ENCODE peak calls at places on chromosomes 6 and 20, in nine cellular contexts. B is stomach; I is uterus; Z is CD4-positive, CD25-positive, alpha-beta regulatory T cell; Y is spleen; F is GM23338; R is ascending aorta; S is adrenal gland; J is ovary. U is an unnamed sample.

GRCh38 chr6:168418151-168418551 is 22.8 kb upstream of the SMOC2 start:
- DNase-seq in F (no peak), I (peak; percentile 59), Y (no peak), B (no peak), S (no peak), R (no peak), Z (no peak), J (peak; percentile 59), U (no peak)

GRCh38 chr20:52242237-52243230 is 51.0 kb upstream of the ZFP64 start:
- DNase-seq in F (peak; percentile 66), R (no peak), Y (no peak), S (no peak), Z (peak; percentile 17), J (no peak), B (no peak), I (no peak), U (no peak)

GRCh38 chr6:86477510-86478166 is 459.7 kb upstream of the HTR1E start:
- DNase-seq in F (peak; percentile 45), S (no peak), I (no peak), J (no peak), Z (no peak), R (no peak), B (no peak), Y (no peak), U (no peak)

GRCh38 chr6:170127151-170127550 is 163.7 kb downstream of the DLL1 start:
- DNase-seq in B (peak; percentile 11), I (no peak), Y (peak; percentile 55), Z (no peak), F (no peak), S (peak; percentile 2), J (no peak), R (peak; percentile 31), U (no peak)

GRCh38 chr20:46218656-46219055 is 89.6 kb downstream of the CDH22 start:
- DNase-seq in F (no peak), S (no peak), Y (no peak), I (no peak), Z (no peak), B (no peak), J (no peak), R (no peak), U (no peak)

GRCh38 chr6:96700931-96701330 is 136.3 kb downstream of the GPR63 start:
- DNase-seq in B (no peak), J (no peak), Y (no peak), R (no peak), F (no peak), I (no peak), S (no peak), Z (no peak), U (no peak)

GRCh38 chr20:51416532-51417244 is 125.8 kb downstream of the NFATC2 start:
- DNase-seq in Y (no peak), R (no peak), J (no peak), I (no peak), F (no peak), S (no peak), Z (no peak), B (no peak), U (no peak)

GRCh38 chr20:51532577-51533191 is 9.8 kb downstream of the NFATC2 start:
- DNase-seq in Z (no peak), I (no peak), S (peak; percentile 43), F (no peak), R (peak; percentile 88), J (no peak), B (no peak), Y (peak; percentile 79), U (peak; percentile 15)

GRCh38 chr6:56890683-56891429 is 64.1 kb upstream of the BEND6 start:
- DNase-seq in Z (peak; percentile 60), S (no peak), F (no peak), I (no peak), B (no peak), R (no peak), J (no peak), Y (no peak), U (no peak)

GRCh38 chr6:20302702-20303251 is 90.5 kb upstream of the MBOAT1 start:
- DNase-seq in Z (no peak), Y (no peak), B (no peak), J (no peak), I (no peak), R (no peak), F (no peak), S (no peak), U (no peak)

GRCh38 chr6:110971458-110971857 is 10.4 kb upstream of the RPF2 start:
- DNase-seq in F (no peak), B (no peak), R (no peak), J (no peak), I (no peak), Z (no peak), Y (no peak), S (no peak), U (no peak)

GRCh38 chr6:132412656-132413500 is 11.6 kb upstream of the MOXD1 start:
- DNase-seq in Z (no peak), F (no peak), I (no peak), Y (no peak), R (no peak), B (no peak), J (no peak), S (no peak), U (no peak)

DNA sequence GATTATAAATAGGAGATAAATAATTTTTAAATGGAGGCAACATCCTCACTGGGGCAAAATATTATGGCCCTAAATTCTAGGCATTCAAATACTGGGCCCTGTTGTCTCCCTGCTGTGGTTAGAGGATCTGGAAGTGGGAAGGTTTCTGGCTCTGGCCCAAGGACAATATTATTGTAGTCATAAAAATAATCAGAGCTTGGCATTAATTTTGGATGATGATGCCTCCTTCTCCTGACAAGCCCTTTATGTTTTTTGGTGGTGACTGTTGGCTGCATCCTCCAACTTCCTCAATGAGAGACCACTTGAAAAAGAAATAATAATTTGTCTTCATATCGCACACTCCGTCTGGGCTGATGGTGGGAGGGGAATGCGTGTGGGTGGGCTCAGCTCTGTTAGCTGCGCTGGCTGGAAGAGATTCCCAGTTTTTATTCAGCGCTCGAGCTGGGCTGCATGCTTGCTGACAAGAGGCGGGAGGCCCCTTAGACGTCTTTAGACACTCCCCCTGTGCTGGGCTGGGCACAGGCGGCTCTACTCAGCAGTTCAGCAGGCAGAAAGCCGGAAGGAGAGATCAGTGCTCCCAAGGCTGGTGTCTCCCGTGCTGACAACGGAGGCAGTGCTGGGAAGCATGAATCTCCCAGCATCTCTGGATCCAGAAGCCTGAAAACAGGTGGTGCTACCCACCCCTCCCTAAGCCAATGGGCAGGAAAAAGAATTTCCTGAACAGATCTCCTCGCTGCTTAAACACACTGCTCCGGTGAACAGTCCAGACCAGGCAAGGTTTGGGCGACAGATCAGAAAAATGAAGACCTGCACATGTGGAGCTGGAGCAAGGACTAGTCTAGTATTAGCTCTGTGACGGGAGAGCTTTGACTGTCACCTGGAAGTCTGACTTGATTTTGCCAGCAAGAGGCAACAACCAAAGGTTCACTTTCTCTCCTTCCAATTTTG is 97.7 kb downstream of the SYCP2 start:
- DNase-seq in S (peak; percentile 21), Z (no peak), F (peak; percentile 61), R (peak; percentile 62), Y (peak; percentile 72), I (peak; percentile 47), J (peak; percentile 53), B (no peak), U (no peak)
- H3K27ac ChIP-seq in S (peak overlapping the region; percentile 60), Z (no peak overlapping the region), F (no peak overlapping the region), R (no peak overlapping the region), Y (no peak overlapping the region), I (peak overlapping the region; percentile 0), J (no peak overlapping the region), B (no peak overlapping the region), U (no peak overlapping the region)

DNA sequence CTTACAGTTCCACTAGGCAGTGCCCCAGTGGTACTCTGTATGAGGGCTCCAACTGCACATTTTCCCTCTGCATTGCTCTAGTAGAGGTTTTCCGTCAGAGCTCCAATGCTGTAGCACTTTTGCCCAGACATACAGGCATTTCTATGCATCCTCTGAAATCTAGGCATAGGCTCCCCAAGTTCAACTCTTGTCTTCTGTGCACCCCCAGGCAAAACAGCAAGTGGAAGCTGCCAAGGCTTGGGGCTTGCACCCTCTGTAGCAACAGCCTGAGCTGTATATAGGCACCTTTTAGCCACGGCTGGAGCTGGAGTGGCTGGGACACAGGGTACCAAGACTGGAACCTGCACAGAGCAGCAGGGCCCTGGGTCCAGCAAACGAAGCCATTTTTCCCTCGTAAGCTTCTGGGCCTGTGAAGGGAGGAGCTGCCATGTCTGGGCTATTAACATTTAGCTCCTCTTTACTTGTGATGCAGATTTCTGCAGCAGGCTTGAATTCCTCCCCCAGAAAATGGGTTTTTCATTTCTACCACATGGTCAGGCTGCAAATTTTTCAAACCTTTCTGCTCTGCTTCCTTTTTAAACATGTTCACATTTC is 596.2 kb upstream of the ADGRB3 start:
- DNase-seq in B (no peak), S (no peak), R (no peak), Z (no peak), Y (no peak), J (no peak), I (no peak), F (peak; percentile 84), U (no peak)
- H3K4me1 ChIP-seq in B (no peaks in the 10 kb centered on the region), S (no peaks in the 10 kb centered on the region), R (no peaks in the 10 kb centered on the region), Z (no peaks in the 10 kb centered on the region), Y (no peaks in the 10 kb centered on the region), J (no peaks in the 10 kb centered on the region), I (no peaks in the 10 kb centered on the region), F (peaks cover 42% of the 10 kb centered on the region), U (no peaks in the 10 kb centered on the region)

GRCh38 chr6:26194329-26194701 is 107.1 kb downstream of the HFE start:
- DNase-seq in Z (no peak), S (no peak), R (no peak), F (no peak), I (no peak), B (no peak), Y (no peak), J (no peak), U (no peak)
- H3K27ac ChIP-seq in Z (peak overlapping the region; percentile 90), S (peak overlapping the region; percentile 98), R (peak overlapping the region; percentile 92), F (peak overlapping the region; percentile 99), I (peak overlapping the region; percentile 99), B (peak overlapping the region; percentile 91), Y (peak overlapping the region; percentile 99), J (no peak overlapping the region), U (peak overlapping the region; percentile 79)

GRCh38 chr6:7144810-7145209 is 37.0 kb downstream of the RREB1 start:
- DNase-seq in F (no peak), R (no peak), Y (no peak), J (no peak), S (no peak), B (no peak), I (no peak), Z (no peak), U (no peak)
- H3K4me1 ChIP-seq in F (peaks cover 55% of the 10 kb centered on the region), R (peaks cover 8% of the 10 kb centered on the region), Y (peaks cover 84% of the 10 kb centered on the region), J (peaks cover 21% of the 10 kb centered on the region), S (peaks cover 74% of the 10 kb centered on the region), B (peaks cover 88% of the 10 kb centered on the region), I (no peaks in the 10 kb centered on the region), Z (peaks cover 30% of the 10 kb centered on the region), U (peaks cover 92% of the 10 kb centered on the region)

DNA sequence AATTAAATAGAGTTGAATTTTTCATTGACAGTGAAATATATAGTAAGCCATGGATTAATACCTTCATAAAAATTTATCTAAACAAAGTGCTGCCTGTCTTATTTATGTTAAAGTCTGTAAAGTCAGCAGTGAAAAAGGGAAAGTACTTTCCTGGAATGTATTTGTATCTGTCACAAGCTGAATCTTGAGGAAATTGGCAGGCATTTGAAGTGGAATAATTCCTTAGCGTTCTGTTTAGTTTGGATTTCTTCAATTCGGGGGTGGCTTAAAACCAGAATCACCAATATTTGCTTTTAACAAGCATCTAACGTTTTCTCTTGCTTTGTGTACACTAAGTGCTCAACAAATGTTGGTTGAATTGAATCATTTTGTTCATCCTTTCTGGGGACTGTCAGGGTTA is 2.2 kb upstream of the NPEPL1 start:
- DNase-seq in J (no peak), Y (no peak), S (no peak), I (no peak), R (no peak), B (no peak), Z (no peak), F (no peak), U (no peak)
- H3K27ac ChIP-seq in J (no peak overlapping the region), Y (peak overlapping the region; percentile 91), S (peak overlapping the region; percentile 98), I (peak overlapping the region; percentile 94), R (peak overlapping the region; percentile 90), B (peak overlapping the region; percentile 91), Z (no peak overlapping the region), F (no peak overlapping the region), U (peak overlapping the region; percentile 52)